ENCODE peak calls at places on chromosomes 11 and 22, in four cellular contexts. One of them, this sample, is unnamed.

GRCh38 chr11:106875013-106875412 is 143.3 kb downstream of the GUCY1A2 start:
- DNase-seq in fibroblast of lung: peak
- DNase-seq in cardiac fibroblast: peak
- DNase-seq in GM13977: no peak
- DNase-seq in this sample: no peak

GRCh38 chr22:50625568-50626313 is 2.2 kb downstream of the ARSA start:
- DNase-seq in cardiac fibroblast: no peak
- DNase-seq in fibroblast of lung: no peak
- DNase-seq in GM13977: no peak
- DNase-seq in this sample: no peak

GRCh38 chr11:1890856-1891830 is 552 bp downstream of the PRR33 start:
- DNase-seq in fibroblast of lung: no peak
- DNase-seq in cardiac fibroblast: no peak
- DNase-seq in GM13977: peak
- DNase-seq in this sample: no peak

GRCh38 chr22:23751441-23751996 is 607 bp upstream of the ZNF70 start:
- DNase-seq in fibroblast of lung: peak
- DNase-seq in cardiac fibroblast: peak
- DNase-seq in GM13977: no peak
- DNase-seq in this sample: no peak

GRCh38 chr22:36738416-36739020 is 35.0 kb upstream of the CACNG2 start:
- DNase-seq in cardiac fibroblast: no peak
- DNase-seq in GM13977: no peak
- DNase-seq in fibroblast of lung: no peak
- DNase-seq in this sample: no peak

GRCh38 chr11:111300569-111300968 is 2.2 kb downstream of the POU2AF3 start:
- DNase-seq in fibroblast of lung: no peak
- DNase-seq in cardiac fibroblast: no peak
- DNase-seq in GM13977: no peak
- DNase-seq in this sample: no peak

GRCh38 chr11:19275496-19275895 is 34.8 kb upstream of the E2F8 start:
- DNase-seq in cardiac fibroblast: no peak
- DNase-seq in fibroblast of lung: no peak
- DNase-seq in GM13977: no peak
- DNase-seq in this sample: no peak

GRCh38 chr11:37076866-37077265 is 478.8 kb upstream of the RAG2 start:
- DNase-seq in GM13977: no peak
- DNase-seq in fibroblast of lung: no peak
- DNase-seq in cardiac fibroblast: peak
- DNase-seq in this sample: no peak

GRCh38 chr11:10792385-10793068 is 16.2 kb downstream of the EIF4G2 start:
- DNase-seq in cardiac fibroblast: peak
- DNase-seq in fibroblast of lung: peak
- DNase-seq in GM13977: peak
- DNase-seq in this sample: peak

DNA sequence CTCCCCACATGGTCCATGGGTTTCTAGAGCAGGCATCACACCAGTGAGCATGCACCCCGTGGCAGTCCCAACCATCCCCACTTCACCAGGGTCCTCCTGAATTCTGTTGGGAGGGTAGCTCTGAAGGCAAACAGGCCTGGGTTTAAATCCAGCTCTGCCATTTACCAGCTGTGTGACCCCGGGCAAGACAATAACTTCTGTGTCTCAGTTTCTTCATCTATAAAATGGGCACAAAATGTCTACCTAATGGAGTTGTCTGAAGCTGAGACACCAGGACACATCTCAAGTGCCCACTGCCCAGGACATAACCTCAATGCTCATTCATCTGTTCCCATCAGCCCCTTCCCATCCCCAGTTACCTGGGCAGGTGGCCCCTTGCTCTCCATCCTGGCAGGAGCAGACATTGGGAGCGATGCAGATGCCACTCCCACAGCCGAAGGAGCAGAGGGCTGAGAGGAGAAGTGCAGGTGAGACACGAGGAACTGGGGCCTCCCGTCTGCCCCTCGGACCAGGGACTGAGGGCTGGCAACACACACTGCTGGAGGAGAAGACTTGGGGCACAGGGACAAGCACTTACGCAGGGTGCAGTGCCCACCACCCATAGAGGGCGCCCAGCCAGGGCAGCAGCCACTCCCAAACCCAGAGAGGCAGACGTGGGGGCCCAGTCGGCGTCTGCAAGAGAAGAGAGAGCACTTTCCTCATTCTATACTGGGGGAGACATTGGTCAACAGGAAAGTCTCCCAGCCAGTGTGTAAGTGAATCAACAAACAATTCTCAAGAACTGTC is 4.0 kb downstream of the VWCE start:
- DNase-seq in fibroblast of lung: no peak
- DNase-seq in cardiac fibroblast: no peak
- DNase-seq in GM13977: no peak
- DNase-seq in this sample: no peak
- TF ChIP-seq CTCF in fibroblast of lung: no peak
- TF ChIP-seq CTCF in cardiac fibroblast: no peak
- TF ChIP-seq CTCF in GM13977: peak
- TF ChIP-seq CTCF in this sample: no peak

DNA sequence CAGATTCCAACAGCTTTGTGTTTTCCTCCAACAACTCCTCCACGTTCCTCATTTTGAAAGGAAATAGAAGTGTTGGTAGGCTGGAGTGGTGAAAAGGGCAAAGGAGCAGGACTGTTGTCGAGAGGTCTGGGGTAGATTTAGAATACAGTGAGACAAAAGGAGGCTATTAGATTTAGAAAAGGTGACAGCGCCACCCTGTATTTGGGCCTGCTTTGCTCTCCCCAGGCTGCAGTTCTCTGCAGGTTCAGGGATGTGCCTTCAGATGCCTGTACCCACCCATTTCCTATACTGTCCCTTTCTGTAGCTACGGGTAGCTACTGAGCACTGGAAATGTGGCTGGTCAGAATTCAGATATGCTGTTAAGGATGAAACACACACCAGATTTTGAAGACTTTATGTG is 20.8 kb downstream of the MMP13 start:
- DNase-seq in cardiac fibroblast: no peak
- DNase-seq in fibroblast of lung: no peak
- DNase-seq in GM13977: no peak
- DNase-seq in this sample: no peak
- TF ChIP-seq CTCF in cardiac fibroblast: no peak
- TF ChIP-seq CTCF in fibroblast of lung: no peak
- TF ChIP-seq CTCF in GM13977: no peak
- TF ChIP-seq CTCF in this sample: no peak

GRCh38 chr11:105861225-105861624 is 160.8 kb downstream of the MSANTD4 start:
- DNase-seq in fibroblast of lung: peak
- DNase-seq in GM13977: no peak
- DNase-seq in cardiac fibroblast: no peak
- DNase-seq in this sample: no peak
- TF ChIP-seq CTCF in fibroblast of lung: no peak
- TF ChIP-seq CTCF in GM13977: peak
- TF ChIP-seq CTCF in cardiac fibroblast: peak
- TF ChIP-seq CTCF in this sample: no peak

GRCh38 chr11:68440254-68440653 is 20.3 kb upstream of the PPP6R3 start:
- DNase-seq in GM13977: no peak
- DNase-seq in cardiac fibroblast: no peak
- DNase-seq in fibroblast of lung: peak
- DNase-seq in this sample: no peak
- TF ChIP-seq CTCF in GM13977: no peak
- TF ChIP-seq CTCF in cardiac fibroblast: no peak
- TF ChIP-seq CTCF in fibroblast of lung: no peak
- TF ChIP-seq CTCF in this sample: no peak

DNA sequence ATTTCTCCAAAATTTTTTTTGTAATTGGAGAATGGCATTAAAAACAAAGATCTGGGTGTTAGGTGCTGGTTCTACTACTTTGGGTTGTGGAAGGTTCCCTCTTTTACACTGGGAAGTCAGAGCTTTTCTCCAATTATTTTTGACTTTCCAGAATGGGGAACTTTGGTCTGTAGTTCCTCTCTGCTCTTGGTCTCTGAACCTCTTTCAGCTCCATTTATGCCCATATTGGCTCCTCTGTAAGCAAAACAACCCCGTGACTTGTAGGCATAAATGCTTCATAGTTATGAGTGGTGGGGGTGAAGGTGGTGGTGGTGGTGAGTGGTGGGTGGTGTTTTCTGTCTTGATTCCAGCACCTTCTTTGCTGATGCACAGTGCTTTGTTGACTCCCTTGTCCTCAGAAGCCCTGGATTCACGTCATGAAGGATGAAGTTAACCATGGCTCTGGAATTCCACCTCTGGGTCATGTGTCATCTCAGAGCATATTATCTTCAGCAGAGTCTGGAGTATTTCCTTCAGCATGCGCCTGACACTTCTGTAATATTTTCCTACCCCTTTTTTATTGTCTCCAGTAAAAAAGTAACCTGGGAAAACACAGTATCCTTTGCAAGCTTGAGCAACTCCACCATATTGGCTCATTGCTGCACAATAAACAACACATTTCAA is 24.2 kb upstream of the GRK3 start:
- DNase-seq in cardiac fibroblast: no peak
- DNase-seq in GM13977: no peak
- DNase-seq in fibroblast of lung: no peak
- DNase-seq in this sample: no peak
- TF ChIP-seq CTCF in cardiac fibroblast: no peak
- TF ChIP-seq CTCF in GM13977: no peak
- TF ChIP-seq CTCF in fibroblast of lung: no peak
- TF ChIP-seq CTCF in this sample: no peak

GRCh38 chr22:17780741-17781318 is 6.6 kb upstream of the BID start:
- DNase-seq in GM13977: no peak
- DNase-seq in cardiac fibroblast: no peak
- DNase-seq in fibroblast of lung: no peak
- DNase-seq in this sample: no peak
- TF ChIP-seq CTCF in GM13977: no peak
- TF ChIP-seq CTCF in cardiac fibroblast: no peak
- TF ChIP-seq CTCF in fibroblast of lung: no peak
- TF ChIP-seq CTCF in this sample: no peak

DNA sequence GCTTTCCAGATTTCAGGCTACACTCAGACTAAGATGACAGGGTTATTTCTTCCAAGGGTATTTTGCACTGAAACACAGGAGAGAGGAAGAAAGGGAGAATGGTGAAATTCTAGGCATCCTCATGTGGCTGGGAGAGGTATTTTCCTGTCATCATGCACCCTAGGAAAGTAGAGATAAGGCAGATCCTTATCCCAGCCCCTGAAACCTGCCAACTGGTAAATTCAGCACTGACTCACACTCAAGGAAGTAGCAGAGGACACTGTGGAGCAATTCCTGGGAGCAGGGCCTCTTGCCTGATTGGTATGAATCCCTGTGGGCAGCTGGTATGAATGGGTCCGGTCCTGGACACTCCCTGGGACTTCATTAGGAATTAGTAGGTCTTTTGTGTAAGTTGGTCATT is 37.6 kb upstream of the SLC5A1 start:
- DNase-seq in cardiac fibroblast: peak
- DNase-seq in fibroblast of lung: peak
- DNase-seq in GM13977: no peak
- DNase-seq in this sample: no peak
- TF ChIP-seq CTCF in cardiac fibroblast: no peak
- TF ChIP-seq CTCF in fibroblast of lung: no peak
- TF ChIP-seq CTCF in GM13977: no peak
- TF ChIP-seq CTCF in this sample: no peak

This sample was measured in glutamatergic neuron.